ENCODE peak calls at places on chromosomes 2 and 18, in six cellular contexts. One of them, this sample, is unnamed.

GRCh38 chr18:45538444-45538843 is 76.8 kb upstream of the SLC14A2 start:
- DNase-seq in epithelial cell of esophagus: no peak
- DNase-seq in effector memory CD8-positive, alpha-beta T cell: no peak
- DNase-seq in GF-D8: no peak
- DNase-seq in IMR-90: no peak
- DNase-seq in EL: no peak
- DNase-seq in this sample: no peak

GRCh38 chr18:13545955-13546354 is 180.4 kb downstream of the FAM210A start:
- DNase-seq in epithelial cell of esophagus: no peak
- DNase-seq in effector memory CD8-positive, alpha-beta T cell: no peak
- DNase-seq in GF-D8: no peak
- DNase-seq in IMR-90: no peak
- DNase-seq in EL: no peak
- DNase-seq in this sample: no peak

GRCh38 chr18:55464581-55464980 is 123.4 kb downstream of the TCF4 start:
- DNase-seq in epithelial cell of esophagus: no peak
- DNase-seq in effector memory CD8-positive, alpha-beta T cell: no peak
- DNase-seq in GF-D8: no peak
- DNase-seq in IMR-90: no peak
- DNase-seq in EL: no peak
- DNase-seq in this sample: no peak

GRCh38 chr2:46489430-46489829 is 10.1 kb downstream of the TMEM247 start:
- DNase-seq in epithelial cell of esophagus: no peak
- DNase-seq in effector memory CD8-positive, alpha-beta T cell: no peak
- DNase-seq in GF-D8: no peak
- DNase-seq in IMR-90: no peak
- DNase-seq in EL: peak
- DNase-seq in this sample: no peak

GRCh38 chr2:186560254-186560653 is 29.6 kb upstream of the ITGAV start:
- DNase-seq in epithelial cell of esophagus: no peak
- DNase-seq in effector memory CD8-positive, alpha-beta T cell: no peak
- DNase-seq in GF-D8: no peak
- DNase-seq in IMR-90: no peak
- DNase-seq in EL: no peak
- DNase-seq in this sample: no peak

GRCh38 chr2:129896226-129897100 is 83.0 kb upstream of the RAB6C start:
- DNase-seq in epithelial cell of esophagus: no peak
- DNase-seq in effector memory CD8-positive, alpha-beta T cell: no peak
- DNase-seq in GF-D8: no peak
- DNase-seq in IMR-90: no peak
- DNase-seq in EL: no peak
- DNase-seq in this sample: no peak

GRCh38 chr2:237293966-237294365 is 120.0 kb downstream of the COL6A3 start:
- DNase-seq in epithelial cell of esophagus: no peak
- DNase-seq in effector memory CD8-positive, alpha-beta T cell: no peak
- DNase-seq in GF-D8: no peak
- DNase-seq in IMR-90: peak
- DNase-seq in EL: no peak
- DNase-seq in this sample: no peak

GRCh38 chr18:24875761-24876160 is 415.3 kb downstream of the HRH4 start:
- DNase-seq in epithelial cell of esophagus: no peak
- DNase-seq in effector memory CD8-positive, alpha-beta T cell: no peak
- DNase-seq in GF-D8: no peak
- DNase-seq in IMR-90: no peak
- DNase-seq in EL: no peak
- DNase-seq in this sample: no peak